ENCODE peak calls at places on chromosome 15, in ten cellular contexts. W is esophagus muscularis mucosa, J is transverse colon, O is tibial nerve, H is K562, N is H1, I is A549, S is HepG2, Z is SK-N-SH, C is GM12878. P is an unnamed sample.
A peak's percentile ranks its signal among the peaks of the same experiment; 100 is the strongest.

GRCh38 chr15:31265090-31265870 is 61.4 kb upstream of the KLF13 start:
- DNase-seq in J (peak; percentile 60), N (peak; percentile 44), O (no peak), Z (no peak), W (peak; percentile 50), H (no peak), C (no peak), S (peak; percentile 79), I (no peak), P (peak; percentile 31)

GRCh38 chr15:53884441-53884840 is 93.8 kb upstream of the UNC13C start:
- DNase-seq in O (no peak), I (no peak), C (no peak), N (no peak), W (no peak), H (no peak), Z (no peak), J (no peak), S (no peak), P (no peak)

GRCh38 chr15:86193716-86194408 is 114.2 kb downstream of the AGBL1 start:
- DNase-seq in J (no peak), O (no peak), Z (peak; percentile 7), C (no peak), H (no peak), S (no peak), N (no peak), I (no peak), W (no peak), P (no peak)

GRCh38 chr15:85750319-85750806 is 44.4 kb downstream of the KLHL25 start:
- DNase-seq in Z (no peak), N (no peak), I (no peak), C (no peak), J (peak; percentile 33), H (no peak), O (no peak), W (no peak), S (no peak), P (peak; percentile 27)

GRCh38 chr15:77853910-77854309 is 221.2 kb upstream of the LINGO1 start:
- DNase-seq in Z (no peak), I (no peak), S (no peak), O (no peak), H (no peak), J (no peak), W (no peak), N (no peak), C (no peak), P (no peak)

GRCh38 chr15:33309602-33310276 is 1.0 kb upstream of the RYR3 start:
- DNase-seq in O (no peak), C (no peak), N (peak; percentile 49), Z (peak; percentile 28), H (no peak), I (no peak), S (no peak), W (peak; percentile 75), J (no peak), P (no peak)

GRCh38 chr15:83516935-83517334 is 69.8 kb downstream of the SH3GL3 start:
- DNase-seq in C (no peak), W (no peak), I (no peak), Z (no peak), J (no peak), O (no peak), S (no peak), H (no peak), N (no peak), P (no peak)

GRCh38 chr15:42159381-42160015 is 3.1 kb upstream of the PLA2G4F start:
- DNase-seq in I (no peak), H (no peak), C (no peak), N (no peak), O (no peak), S (no peak), J (no peak), W (no peak), Z (no peak), P (peak; percentile 26)

GRCh38 chr15:86797135-86797534 is 717.5 kb downstream of the AGBL1 start:
- DNase-seq in N (no peak), I (no peak), C (no peak), J (no peak), Z (no peak), W (no peak), S (no peak), H (no peak), O (no peak), P (no peak)

GRCh38 chr15:44501768-44502366 is 35.1 kb upstream of the EIF3J start:
- DNase-seq in W (no peak), J (no peak), H (peak; percentile 32), O (no peak), N (no peak), C (no peak), I (peak; percentile 29), S (peak; percentile 27), Z (peak; percentile 54), P (no peak)

GRCh38 chr15:47266556-47266955 is 450.7 kb upstream of the SEMA6D start:
- DNase-seq in S (no peak), I (no peak), N (no peak), Z (no peak), W (no peak), H (no peak), O (no peak), C (no peak), J (no peak), P (no peak)

GRCh38 chr15:84681822-84682221 is 23.8 kb upstream of the NMB start:
- DNase-seq in Z (no peak), H (no peak), N (no peak), W (no peak), S (no peak), J (no peak), O (no peak), I (no peak), C (no peak), P (no peak)

GRCh38 chr15:82966671-82967071 is 14.2 kb upstream of the HOMER2 start:
- DNase-seq in S (no peak), N (no peak), I (no peak), W (no peak), H (no peak), Z (no peak), O (no peak), C (peak; percentile 51), J (no peak), P (no peak)

GRCh38 chr15:20351448-20351961 is 190.1 kb downstream of the GOLGA6L6 start:
- DNase-seq in H (no peak), S (no peak), N (no peak), I (no peak), J (no peak), Z (no peak), O (no peak), W (no peak), C (no peak), P (peak; percentile 24)

GRCh38 chr15:43274136-43274535 is 7.4 kb upstream of the TGM5 start:
- DNase-seq in C (no peak), N (no peak), I (no peak), H (no peak), W (no peak), Z (no peak), O (no peak), S (no peak), J (no peak), P (no peak)

DNA sequence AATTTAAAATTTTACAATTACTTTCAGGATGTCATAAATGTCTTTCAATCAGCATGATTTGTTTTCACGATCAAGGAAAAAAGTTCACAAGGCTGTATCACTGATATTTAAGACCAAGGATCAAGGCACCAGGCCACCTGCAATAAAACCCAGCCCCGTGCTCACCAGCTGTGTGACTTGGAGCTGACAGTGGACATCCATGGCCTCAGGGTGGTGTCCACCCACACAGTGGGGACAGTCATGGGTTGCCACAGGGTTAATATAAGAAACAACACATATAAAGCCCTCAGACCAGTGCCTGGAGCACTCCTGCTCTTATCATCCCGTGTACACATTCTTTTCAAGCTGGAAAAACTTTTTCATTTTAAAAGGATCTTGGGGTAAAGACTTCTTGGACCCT is 56.5 kb downstream of the PCSK6 start:
- DNase-seq in W (no peak), C (no peak), H (no peak), J (no peak), Z (no peak), S (no peak), N (no peak), O (no peak), I (no peak), P (no peak)
- TF ChIP-seq EP300 in W (no peak), C (no peak), H (no peak), J (no peak), Z (no peak), S (no peak), N (no peak), O (no peak), I (no peak), P (no peak)

GRCh38 chr15:40697916-40698315 is 2.9 kb downstream of the RAD51 start:
- DNase-seq in J (no peak), S (no peak), N (no peak), W (no peak), C (no peak), H (no peak), Z (no peak), O (no peak), I (no peak), P (no peak)

GRCh38 chr15:40706121-40706520 is 11.1 kb downstream of the RAD51 start:
- DNase-seq in I (no peak), O (no peak), H (no peak), W (no peak), C (no peak), Z (no peak), N (no peak), S (no peak), J (no peak), P (no peak)

GRCh38 chr15:40696228-40696627 is 1.3 kb downstream of the RAD51 start:
- DNase-seq in N (no peak), H (no peak), O (no peak), I (no peak), J (no peak), C (no peak), S (no peak), W (no peak), Z (no peak), P (no peak)

DNA sequence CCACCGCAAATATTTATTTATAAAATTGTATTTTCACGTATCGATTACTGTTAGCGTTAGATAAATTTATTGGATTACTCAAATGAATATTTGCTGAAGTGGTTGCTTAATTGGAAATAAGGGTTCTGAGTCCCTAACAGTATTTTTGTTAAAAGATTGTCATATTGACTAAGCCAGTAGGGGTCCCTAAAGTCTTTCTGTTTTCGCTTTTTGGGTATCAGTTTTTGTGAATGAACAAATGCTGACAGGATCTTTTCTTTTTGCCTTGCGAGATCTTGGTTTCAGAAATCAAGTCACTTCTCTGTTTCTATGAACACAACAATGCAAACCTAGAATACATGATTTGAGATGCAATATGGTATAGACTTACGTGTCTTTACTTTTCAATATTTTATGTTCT is 7.1 kb downstream of the RAD51 start:
- DNase-seq in J (no peak), H (no peak), W (no peak), O (no peak), S (peak; percentile 4), Z (peak; percentile 36), C (no peak), N (no peak), I (no peak), P (no peak)
- TF ChIP-seq CTCF in J (peak; percentile 22), H (peak; percentile 54), W (no peak), O (no peak), S (no peak), Z (peak; percentile 53), C (peak; percentile 36), N (peak; percentile 7), I (no peak), P (no peak)

GRCh38 chr15:63018639-63019038 is 23.9 kb upstream of the TPM1 start:
- DNase-seq in O (no peak), Z (no peak), N (no peak), I (no peak), W (no peak), S (no peak), J (no peak), C (no peak), H (no peak), P (no peak)
- H3K4me3 ChIP-seq in O (no peak overlapping the region), Z (no peak overlapping the region), N (no peak overlapping the region), I (no peak overlapping the region), W (no peak overlapping the region), S (no peak overlapping the region), J (no peak overlapping the region), C (no peak overlapping the region), H (no peak overlapping the region), P (no peak overlapping the region)

GRCh38 chr15:89482139-89482538 is 14.2 kb downstream of the RHCG start:
- DNase-seq in I (no peak), C (no peak), W (no peak), H (no peak), J (no peak), S (no peak), Z (no peak), O (no peak), N (no peak), P (no peak)
- TF ChIP-seq EP300 in I (no peak), C (no peak), W (no peak), H (no peak), J (no peak), S (no peak), Z (no peak), O (no peak), N (no peak), P (no peak)

P was measured in stomach.